ENCODE peak calls at places on chromosomes 12 and 14, in five cellular contexts. C is left ventricle myocardium inferior, Q is breast epithelium, V is HFF-Myc, O is uterus. X is an unnamed sample.

GRCh38 chr12:122870867-122871664 is 24.9 kb downstream of the VPS37B start:
- DNase-seq in C (no peak), Q (peak), V (no peak), O (no peak), X (no peak)

GRCh38 chr12:107351716-107352115 is 258.4 kb upstream of the CRY1 start:
- DNase-seq in C (no peak), Q (no peak), V (no peak), O (no peak), X (no peak)

GRCh38 chr12:13175499-13175898 is 21.0 kb upstream of the EMP1 start:
- DNase-seq in C (no peak), Q (no peak), V (no peak), O (no peak), X (no peak)

GRCh38 chr14:94054401-94054800 is 26.6 kb downstream of the DDX24 start:
- DNase-seq in C (no peak), Q (no peak), V (no peak), O (no peak), X (no peak)

GRCh38 chr12:1369942-1370620 is 224.3 kb downstream of the FBXL14 start:
- DNase-seq in C (no peak), Q (no peak), V (no peak), O (no peak), X (no peak)

GRCh38 chr12:60123443-60124000 is 527.7 kb downstream of the SLC16A7 start:
- DNase-seq in C (no peak), Q (no peak), V (no peak), O (no peak), X (no peak)

GRCh38 chr12:121657305-121658008 is 12.0 kb downstream of the MORN3 start:
- DNase-seq in C (no peak), Q (no peak), V (no peak), O (no peak), X (no peak)

GRCh38 chr12:46402451-46402850 is 29.9 kb upstream of the SLC38A2 start:
- DNase-seq in C (no peak), Q (no peak), V (no peak), O (peak), X (no peak)

GRCh38 chr12:89258240-89258969 is 93.9 kb downstream of the DUSP6 start:
- DNase-seq in C (no peak), Q (no peak), V (no peak), O (no peak), X (no peak)

GRCh38 chr12:30457621-30458289 is 237.9 kb downstream of the IPO8 start:
- DNase-seq in C (no peak), Q (no peak), V (no peak), O (no peak), X (no peak)

GRCh38 chr12:53190108-53190729 is 9.5 kb upstream of the CSAD start:
- DNase-seq in C (peak), Q (no peak), V (no peak), O (peak), X (peak)

GRCh38 chr12:54221402-54221984 is 32.7 kb upstream of the SMUG1 start:
- DNase-seq in C (no peak), Q (no peak), V (no peak), O (no peak), X (no peak)

GRCh38 chr12:29562167-29562776 is 64.8 kb upstream of the OVCH1 start:
- DNase-seq in C (no peak), Q (no peak), V (peak), O (peak), X (no peak)

DNA sequence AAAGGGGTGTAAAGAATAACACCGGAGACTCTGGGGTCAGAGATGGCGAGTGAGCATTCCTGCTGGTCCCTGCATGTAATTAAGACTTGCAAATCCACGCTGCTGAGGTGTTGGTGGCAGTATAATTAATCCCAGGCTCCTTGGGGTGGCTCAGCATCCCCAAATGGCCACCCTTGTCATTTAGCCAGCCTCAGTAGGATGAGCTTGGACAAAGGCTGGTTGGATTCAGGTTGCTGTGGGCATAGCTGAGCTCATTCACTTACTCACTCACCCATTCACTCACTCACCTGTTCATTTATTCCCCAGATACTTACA is 174.4 kb upstream of the RPH3A start:
- DNase-seq in C (no peak), Q (no peak), V (no peak), O (no peak), X (no peak)
- H3K4me3 ChIP-seq in C (no peak), Q (no peak), V (no peak), O (no peak), X (no peak)

DNA sequence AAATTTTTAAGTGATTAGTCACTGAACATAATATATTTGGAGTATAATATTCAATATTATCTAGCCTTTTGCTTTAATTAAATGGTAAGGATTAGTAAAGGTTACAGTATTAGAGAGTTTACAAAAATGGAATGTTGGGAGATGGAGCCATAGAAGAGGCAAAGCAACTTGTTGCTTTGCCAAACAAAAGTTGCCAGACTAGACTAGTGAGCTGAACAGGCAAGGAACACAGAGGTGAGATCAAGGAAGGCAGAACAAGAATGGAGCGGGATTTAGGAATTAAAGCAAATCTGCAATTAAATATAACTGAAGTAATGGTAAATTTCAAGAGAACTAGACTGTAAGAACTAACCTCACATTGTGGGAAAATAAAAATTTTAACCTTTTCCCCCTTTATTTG is 5.1 kb downstream of the ARF6 start:
- DNase-seq in C (no peak), Q (no peak), V (no peak), O (no peak), X (no peak)
- H3K4me3 ChIP-seq in C (peak), Q (no peak), V (peak), O (no peak), X (peak)

DNA sequence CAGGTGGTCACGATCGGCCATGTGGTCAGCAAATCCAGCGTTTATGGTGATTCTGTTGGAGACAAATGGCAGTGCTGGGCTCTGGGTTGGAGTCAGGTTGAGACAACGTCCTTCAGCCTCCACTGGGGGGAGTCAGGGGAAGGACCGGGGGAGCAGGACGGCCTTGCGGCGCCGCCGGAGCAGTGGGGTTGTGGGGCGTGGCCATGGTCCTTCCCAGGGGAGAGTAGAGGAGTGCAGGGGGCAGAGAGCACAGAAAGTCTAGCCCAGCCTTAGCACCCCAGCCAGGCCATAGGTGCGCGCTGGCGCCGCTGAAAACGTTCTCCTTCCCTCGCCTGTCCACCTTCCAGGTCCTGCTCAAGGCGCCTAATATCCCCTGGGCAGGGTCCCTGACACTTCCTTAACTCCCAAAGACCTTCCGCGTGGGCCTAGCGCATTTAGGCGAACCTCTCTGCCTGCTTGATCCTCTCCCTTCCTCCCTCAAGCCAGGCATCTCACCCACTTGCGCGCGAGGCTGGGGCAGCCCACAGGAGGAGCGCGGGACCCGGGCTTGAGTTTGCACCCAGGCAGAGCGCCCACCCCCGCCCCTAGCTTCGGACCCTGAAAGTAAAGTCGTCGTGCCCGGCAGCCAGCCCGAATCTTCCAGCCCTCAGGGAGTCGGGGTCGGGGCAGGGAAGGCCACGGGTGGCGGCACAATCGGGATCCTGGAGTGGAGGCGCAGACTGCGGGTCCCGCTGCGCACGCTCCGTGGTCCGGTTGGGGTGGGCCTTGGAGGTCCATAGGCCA is 3.1 kb upstream of the KIF26A start:
- DNase-seq in C (peak), Q (no peak), V (no peak), O (no peak), X (no peak)
- H3K4me3 ChIP-seq in C (peak), Q (no peak), V (peak), O (no peak), X (no peak)

GRCh38 chr12:113464852-113465719 is 6.6 kb downstream of the LHX5 start:
- DNase-seq in C (no peak), Q (no peak), V (no peak), O (no peak), X (no peak)

GRCh38 chr12:113461666-113462065 is 10.0 kb downstream of the LHX5 start:
- DNase-seq in C (no peak), Q (no peak), V (no peak), O (no peak), X (no peak)

GRCh38 chr12:113463746-113464743 is 7.6 kb downstream of the LHX5 start:
- DNase-seq in C (no peak), Q (no peak), V (no peak), O (no peak), X (no peak)

GRCh38 chr12:113462117-113462774 is 9.4 kb downstream of the LHX5 start:
- DNase-seq in C (peak), Q (peak), V (peak), O (peak), X (peak)

GRCh38 chr12:113462880-113463745 is 8.6 kb downstream of the LHX5 start:
- DNase-seq in C (no peak), Q (no peak), V (no peak), O (no peak), X (no peak)
- H3K4me3 ChIP-seq in C (peak), Q (peak), V (no peak), O (no peak), X (peak)

GRCh38 chr14:72700338-72701231 is 193.3 kb downstream of the DPF3 start:
- DNase-seq in C (no peak), Q (no peak), V (no peak), O (no peak), X (no peak)
- H3K4me3 ChIP-seq in C (no peak), Q (no peak), V (no peak), O (no peak), X (no peak)

GRCh38 chr14:52914295-52914694 is 36.6 kb downstream of the FERMT2 start:
- DNase-seq in C (no peak), Q (no peak), V (no peak), O (no peak), X (no peak)

GRCh38 chr14:52911904-52912303 is 38.9 kb downstream of the FERMT2 start:
- DNase-seq in C (no peak), Q (no peak), V (no peak), O (no peak), X (no peak)

GRCh38 chr14:52910597-52910996 is 40.3 kb downstream of the FERMT2 start:
- DNase-seq in C (no peak), Q (no peak), V (no peak), O (no peak), X (no peak)

GRCh38 chr14:52917732-52918131 is 33.1 kb downstream of the FERMT2 start:
- DNase-seq in C (no peak), Q (no peak), V (no peak), O (no peak), X (no peak)

GRCh38 chr14:52913271-52913670 is 37.6 kb downstream of the FERMT2 start:
- DNase-seq in C (no peak), Q (no peak), V (no peak), O (no peak), X (no peak)
- H3K4me3 ChIP-seq in C (no peak), Q (no peak), V (no peak), O (no peak), X (no peak)

GRCh38 chr14:91406982-91407381 is 10.6 kb downstream of the CCDC88C start:
- DNase-seq in C (no peak), Q (no peak), V (no peak), O (no peak), X (no peak)

GRCh38 chr14:91406451-91406850 is 11.2 kb downstream of the CCDC88C start:
- DNase-seq in C (no peak), Q (no peak), V (no peak), O (no peak), X (no peak)

GRCh38 chr14:91403069-91403600 is 14.5 kb downstream of the CCDC88C start:
- DNase-seq in C (no peak), Q (no peak), V (no peak), O (no peak), X (no peak)

GRCh38 chr14:91405241-91405721 is 12.3 kb downstream of the CCDC88C start:
- DNase-seq in C (no peak), Q (no peak), V (no peak), O (no peak), X (peak)

DNA sequence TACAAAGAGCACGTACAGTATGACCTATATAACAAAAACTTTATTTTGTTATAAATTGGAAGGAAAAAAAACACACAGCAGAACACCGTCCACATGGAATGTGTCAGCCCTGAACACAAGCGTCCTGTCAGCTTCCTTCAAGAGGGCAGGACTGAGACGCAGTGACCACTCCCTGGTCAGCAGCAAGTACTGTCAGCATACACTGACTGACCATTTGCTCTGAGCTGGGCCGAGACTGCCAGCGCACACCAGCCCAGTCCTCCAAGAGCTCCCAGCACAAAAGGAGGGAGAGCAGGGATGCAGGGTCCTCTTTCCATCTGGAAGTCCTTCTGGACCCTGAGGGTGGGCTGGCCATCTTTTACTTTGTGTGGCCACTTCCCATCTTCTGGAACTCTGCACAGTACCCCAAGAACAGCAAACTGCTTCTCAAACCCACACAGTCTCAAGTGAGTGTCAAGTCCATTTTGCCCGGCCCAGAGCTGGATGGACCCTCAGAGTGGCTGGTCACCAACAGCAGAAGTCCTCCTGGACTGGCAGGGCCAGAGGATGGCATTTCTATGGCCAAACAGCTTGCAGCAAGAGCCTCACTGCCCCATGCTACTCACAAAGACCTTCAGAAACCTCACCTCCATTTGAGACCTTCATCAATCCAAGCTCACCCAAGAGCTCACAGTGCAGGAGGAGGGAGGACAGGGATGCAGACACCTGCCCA is 11.7 kb downstream of the CCDC88C start:
- DNase-seq in C (no peak), Q (no peak), V (no peak), O (no peak), X (no peak)
- H3K4me3 ChIP-seq in C (peak), Q (no peak), V (no peak), O (no peak), X (peak)